ENCODE peak calls at places on chromosomes 16 and 17, in four cellular contexts. S is mesendoderm, M is IMR-90, C is H1. V is an unnamed sample. For H3K27me3, the result is how much of the 10 kb centered on the place peaks cover.

GRCh38 chr16:3971261-3971660 is 90.7 kb upstream of the CREBBP start:
- DNase-seq in S (no peak), M (peak), C (no peak), V (no peak)

GRCh38 chr17:65103431-65103830 is 33.7 kb upstream of the RGS9 start:
- DNase-seq in M (no peak), S (no peak), C (no peak), V (no peak)

GRCh38 chr17:75011788-75012319 is 616 bp upstream of the MRPL58 start:
- DNase-seq in C (no peak), M (peak), S (no peak), V (no peak)

GRCh38 chr17:59451706-59452105 is 113.7 kb upstream of the DHX40 start:
- DNase-seq in C (no peak), M (peak), S (peak), V (peak)

GRCh38 chr17:77527394-77527793 is 386.6 kb downstream of the SEC14L1 start:
- DNase-seq in S (no peak), C (no peak), M (no peak), V (no peak)

GRCh38 chr16:17251496-17251895 is 219.3 kb downstream of the XYLT1 start:
- DNase-seq in S (no peak), C (no peak), M (no peak), V (no peak)

GRCh38 chr17:17191346-17191792 is 14.8 kb downstream of the PLD6 start:
- DNase-seq in S (peak), C (no peak), M (peak), V (no peak)

GRCh38 chr17:62652251-62653001 is 25.0 kb downstream of the MRC2 start:
- DNase-seq in M (peak), S (peak), C (peak), V (no peak)

GRCh38 chr16:80231888-80232287 is 308.9 kb upstream of the DYNLRB2 start:
- DNase-seq in S (no peak), M (peak), C (no peak), V (no peak)

GRCh38 chr16:74654536-74654935 is 12.1 kb downstream of the RFWD3 start:
- DNase-seq in C (no peak), S (peak), M (no peak), V (no peak)

GRCh38 chr17:48567646-48568354 is 10.3 kb downstream of the HOXB4 start:
- DNase-seq in M (no peak), C (no peak), S (no peak), V (no peak)

GRCh38 chr17:17058304-17058703 is 16.0 kb downstream of the MPRIP start:
- DNase-seq in M (no peak), C (no peak), S (no peak), V (peak)

GRCh38 chr17:79405823-79406222 is 205.0 kb downstream of the RBFOX3 start:
- DNase-seq in S (no peak), C (no peak), M (no peak), V (no peak)

GRCh38 chr16:68972720-68973119 is 129.4 kb downstream of the TANGO6 start:
- DNase-seq in C (peak), S (peak), M (peak), V (peak)

GRCh38 chr17:75908201-75908600 is 3.5 kb upstream of the MRPL38 start:
- DNase-seq in M (no peak), S (peak), C (no peak), V (no peak)

GRCh38 chr17:44005865-44006580 is 1.6 kb downstream of the NAGS start:
- DNase-seq in C (peak), S (peak), M (no peak), V (peak)

GRCh38 chr17:17103160-17103559 is 60.9 kb downstream of the MPRIP start:
- DNase-seq in M (no peak), S (no peak), C (no peak), V (no peak)

GRCh38 chr17:2724783-2725164 is 13.2 kb upstream of the CLUH start:
- DNase-seq in S (peak), M (peak), C (peak), V (peak)

GRCh38 chr17:45096141-45096540 is 35.0 kb downstream of the NMT1 start:
- DNase-seq in S (peak), C (no peak), M (peak), V (peak)

GRCh38 chr17:66636111-66636510 is 198.8 kb upstream of the CACNG5 start:
- DNase-seq in M (peak), S (no peak), C (no peak), V (no peak)

GRCh38 chr17:68048996-68049395 is 13.5 kb downstream of the KPNA2 start:
- DNase-seq in M (no peak), S (peak), C (no peak), V (peak)

GRCh38 chr16:24855678-24856077 is 9.9 kb downstream of the SLC5A11 start:
- DNase-seq in M (no peak), S (no peak), C (no peak), V (no peak)

GRCh38 chr17:66805567-66805966 is 29.4 kb upstream of the CACNG5 start:
- DNase-seq in C (no peak), M (no peak), S (no peak), V (no peak)

GRCh38 chr16:11257131-11257938 is 1.3 kb upstream of the SOCS1 start:
- DNase-seq in C (peak), S (peak), M (peak), V (peak)

GRCh38 chr17:15335446-15335845 is 6.0 kb downstream of the TEKT3 start:
- DNase-seq in M (no peak), S (no peak), C (no peak), V (no peak)
- H3K27me3 ChIP-seq in M (under half), S (under half), C (under half), V (under half)

GRCh38 chr17:51666971-51667721 is 406.8 kb downstream of the UTP18 start:
- DNase-seq in C (no peak), S (no peak), M (no peak), V (no peak)
- H3K56ac ChIP-seq in C (no peak), S (no peak), M (no peak), V (no peak)

DNA sequence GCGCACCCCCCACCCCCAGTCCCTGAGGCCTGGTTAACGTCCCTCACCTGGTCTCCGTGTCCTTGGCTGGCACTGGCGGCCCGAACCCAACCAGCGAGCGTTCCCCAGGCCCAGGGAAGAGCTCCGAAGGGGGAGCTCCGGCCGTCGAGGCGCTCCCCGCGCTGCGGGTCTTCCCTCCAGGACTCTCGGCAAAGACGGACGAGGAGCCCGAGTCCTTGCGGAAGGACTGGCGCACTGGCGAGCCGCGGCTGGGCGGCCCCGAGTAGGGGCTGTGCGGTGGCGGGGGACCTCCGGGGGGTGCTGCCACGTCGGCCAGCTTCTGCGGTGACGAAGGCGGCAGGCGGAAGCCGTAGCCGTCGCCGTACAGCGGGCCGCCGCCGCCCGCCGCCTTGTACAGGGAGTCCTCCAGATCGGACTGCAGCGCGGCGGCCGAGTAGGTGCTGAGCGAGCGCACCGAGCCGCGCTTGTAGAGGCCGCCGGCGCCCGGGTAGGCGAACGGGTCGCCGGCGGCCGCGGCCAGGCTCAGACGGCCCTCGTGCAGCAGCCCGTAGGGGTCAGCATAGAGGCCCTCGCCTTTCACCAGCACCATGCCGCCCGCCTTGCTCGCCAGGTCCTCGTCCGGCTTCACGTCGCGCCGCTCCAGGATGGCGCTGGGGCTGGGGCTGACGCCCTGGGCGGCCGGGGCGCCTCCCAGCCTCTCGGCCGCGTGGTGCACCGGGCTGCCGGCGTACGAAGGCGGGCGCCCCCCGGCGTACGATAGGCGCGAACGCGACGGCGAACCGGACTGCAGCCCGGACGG is 44.1 kb downstream of the SRCIN1 start:
- DNase-seq in S (peak), C (no peak), M (no peak), V (peak)
- H3K27me3 ChIP-seq in S (under half), C (half or more), M (half or more), V (half or more)

GRCh38 chr16:14523632-14524031 is 106.4 kb downstream of the PARN start:
- DNase-seq in M (no peak), C (no peak), S (no peak), V (no peak)
- H3K56ac ChIP-seq in M (no peak), C (no peak), S (no peak), V (no peak)

DNA sequence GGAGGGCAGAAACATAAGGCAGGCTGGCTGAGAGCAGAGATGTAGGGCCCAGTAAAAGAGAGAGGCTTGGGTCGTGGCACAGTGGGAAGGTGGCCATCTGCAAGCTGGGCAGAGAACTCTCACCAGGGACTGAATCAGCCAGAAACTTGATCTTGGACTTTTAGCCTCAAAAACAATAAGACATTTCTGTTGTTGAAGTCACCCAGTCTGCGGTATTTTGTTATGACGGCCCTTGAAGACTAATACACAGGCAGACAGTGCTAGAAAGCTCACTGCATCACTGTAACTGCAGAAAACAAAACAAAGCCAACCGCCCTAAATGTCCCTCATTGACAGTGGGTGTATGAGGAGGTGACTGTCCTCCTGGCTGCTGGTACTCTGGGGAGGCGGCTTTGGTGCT is 3.9 kb upstream of the JPH3 start:
- DNase-seq in M (peak), C (no peak), S (no peak), V (no peak)
- H3K27me3 ChIP-seq in M (half or more), C (under half), S (under half), V (under half)